ENCODE peak calls at places on chromosomes 12 and 14, in ten cellular contexts. J is CD4-positive, alpha-beta memory T cell; B is lung; Z is heart right ventricle; S is mammary epithelial cell; P is neuronal stem cell; F is MM.1S; W is left ventricle myocardium inferior; E is cardiac muscle cell; H is adipocyte. V is an unnamed sample.

GRCh38 chr12:50101663-50102062 is 2.1 kb upstream of the GPD1 start:
- DNase-seq in S (peak; percentile 19), W (no peak), P (no peak), J (no peak), E (peak; percentile 63), F (no peak), H (peak; percentile 65), Z (no peak), B (no peak), V (peak; percentile 50)

GRCh38 chr12:54522213-54522612 is 24.7 kb downstream of the NCKAP1L start:
- DNase-seq in P (no peak), F (no peak), Z (no peak), J (no peak), B (no peak), E (peak; percentile 30), H (peak; percentile 19), S (peak; percentile 53), W (no peak), V (no peak)

GRCh38 chr14:52051251-52051650 is 17.6 kb downstream of the NID2 start:
- DNase-seq in Z (no peak), E (no peak), H (no peak), P (no peak), B (no peak), J (no peak), F (no peak), S (no peak), W (no peak), V (no peak)

GRCh38 chr14:92960706-92961566 is 38.0 kb downstream of the CHGA start:
- DNase-seq in J (no peak), E (peak; percentile 17), Z (no peak), B (no peak), H (peak; percentile 22), W (peak; percentile 14), S (peak; percentile 34), P (no peak), F (no peak), V (no peak)

GRCh38 chr14:28635387-28635786 is 131.2 kb upstream of the FOXG1 start:
- DNase-seq in S (peak; percentile 27), B (no peak), H (peak; percentile 81), P (peak; percentile 35), J (no peak), E (peak; percentile 75), Z (no peak), F (peak; percentile 15), W (no peak), V (no peak)

GRCh38 chr12:76588881-76589565 is 29.5 kb upstream of the OSBPL8 start:
- DNase-seq in W (no peak), J (no peak), E (peak; percentile 93), Z (no peak), F (no peak), B (no peak), S (peak; percentile 63), P (no peak), H (peak; percentile 88), V (no peak)

GRCh38 chr12:38906482-38907170 is 1.2 kb upstream of the CPNE8 start:
- DNase-seq in F (peak; percentile 80), W (peak; percentile 89), H (peak; percentile 51), Z (peak; percentile 90), E (peak; percentile 93), P (peak; percentile 88), B (peak; percentile 86), J (peak; percentile 59), S (peak; percentile 91), V (peak; percentile 94)

GRCh38 chr12:59699408-59700144 is 103.7 kb downstream of the SLC16A7 start:
- DNase-seq in J (no peak), F (no peak), B (no peak), W (no peak), H (peak; percentile 92), E (peak; percentile 89), P (no peak), S (peak; percentile 65), Z (no peak), V (no peak)

GRCh38 chr12:52452101-52452500 is at the start of gene KRT6B:
- DNase-seq in P (no peak), J (no peak), F (no peak), W (no peak), B (no peak), Z (no peak), S (peak; percentile 99), H (no peak), E (no peak), V (no peak)

GRCh38 chr12:50979369-50980052 is 27.2 kb downstream of the HIGD1C start:
- DNase-seq in Z (no peak), B (no peak), W (no peak), S (no peak), H (no peak), E (no peak), J (no peak), P (no peak), F (peak; percentile 81), V (no peak)

GRCh38 chr12:91007531-91008290 is 2.9 kb upstream of the EPYC start:
- DNase-seq in B (no peak), E (no peak), S (no peak), F (peak; percentile 31), Z (no peak), P (no peak), W (no peak), H (no peak), J (no peak), V (no peak)

GRCh38 chr14:54105406-54105805 is 148.8 kb upstream of the BMP4 start:
- DNase-seq in S (peak; percentile 87), Z (no peak), W (no peak), P (no peak), F (no peak), B (no peak), E (no peak), J (no peak), H (no peak), V (no peak)

GRCh38 chr12:27852117-27852516 is 72.1 kb upstream of the MANSC4 start:
- DNase-seq in F (no peak), E (no peak), B (no peak), J (no peak), Z (no peak), H (no peak), S (peak; percentile 27), W (no peak), P (no peak), V (no peak)

GRCh38 chr12:124919646-124920352 is 5.3 kb upstream of the UBC start:
- DNase-seq in H (no peak), W (no peak), S (peak; percentile 49), E (no peak), F (peak; percentile 70), P (no peak), Z (no peak), B (no peak), J (peak; percentile 57), V (no peak)
- H3K4me1 ChIP-seq in H (peaks cover 33% of the 10 kb centered on the region), W (peaks cover 64% of the 10 kb centered on the region), S (peaks cover 37% of the 10 kb centered on the region), E (peaks cover 40% of the 10 kb centered on the region), F (peaks cover 24% of the 10 kb centered on the region), P (peaks cover 31% of the 10 kb centered on the region), Z (peaks cover 68% of the 10 kb centered on the region), B (peaks cover 7% of the 10 kb centered on the region), J (peaks cover 76% of the 10 kb centered on the region), V (peaks cover 55% of the 10 kb centered on the region)

GRCh38 chr12:104137902-104138746 is at the start of gene NFYB:
- DNase-seq in H (peak; percentile 99), J (peak; percentile 95), B (peak; percentile 96), F (peak; percentile 96), P (peak; percentile 95), S (peak; percentile 96), Z (peak; percentile 97), E (peak; percentile 98), W (peak; percentile 93), V (peak; percentile 95)

GRCh38 chr12:104137175-104137901 is 672 bp downstream of the NFYB start:
- DNase-seq in W (peak; percentile 35), J (peak; percentile 38), P (peak; percentile 37), F (peak; percentile 80), Z (peak; percentile 26), E (peak; percentile 48), S (peak; percentile 43), B (peak; percentile 34), H (peak; percentile 65), V (peak; percentile 40)

GRCh38 chr12:104136577-104136976 is 1.4 kb downstream of the NFYB start:
- DNase-seq in J (no peak), H (peak; percentile 54), P (no peak), E (peak; percentile 42), B (no peak), S (no peak), F (no peak), Z (no peak), W (no peak), V (peak; percentile 28)

GRCh38 chr12:104142543-104142942 is 4.5 kb upstream of the NFYB start:
- DNase-seq in Z (no peak), P (no peak), F (no peak), B (peak; percentile 10), H (no peak), W (no peak), E (no peak), S (no peak), J (no peak), V (no peak)

GRCh38 chr12:104138747-104139186 is 757 bp upstream of the NFYB start:
- DNase-seq in H (peak; percentile 32), S (no peak), B (peak; percentile 28), E (peak; percentile 40), Z (no peak), W (peak; percentile 20), J (no peak), P (peak; percentile 15), F (no peak), V (no peak)
- H3K4me3 ChIP-seq in H (peak overlapping the region; percentile 63), S (peak overlapping the region; percentile 44), B (no peak overlapping the region), E (peak overlapping the region; percentile 33), Z (peak overlapping the region; percentile 15), W (peak overlapping the region; percentile 65), J (peak overlapping the region; percentile 36), P (peak overlapping the region; percentile 71), F (peak overlapping the region; percentile 40), V (peak overlapping the region; percentile 23)

DNA sequence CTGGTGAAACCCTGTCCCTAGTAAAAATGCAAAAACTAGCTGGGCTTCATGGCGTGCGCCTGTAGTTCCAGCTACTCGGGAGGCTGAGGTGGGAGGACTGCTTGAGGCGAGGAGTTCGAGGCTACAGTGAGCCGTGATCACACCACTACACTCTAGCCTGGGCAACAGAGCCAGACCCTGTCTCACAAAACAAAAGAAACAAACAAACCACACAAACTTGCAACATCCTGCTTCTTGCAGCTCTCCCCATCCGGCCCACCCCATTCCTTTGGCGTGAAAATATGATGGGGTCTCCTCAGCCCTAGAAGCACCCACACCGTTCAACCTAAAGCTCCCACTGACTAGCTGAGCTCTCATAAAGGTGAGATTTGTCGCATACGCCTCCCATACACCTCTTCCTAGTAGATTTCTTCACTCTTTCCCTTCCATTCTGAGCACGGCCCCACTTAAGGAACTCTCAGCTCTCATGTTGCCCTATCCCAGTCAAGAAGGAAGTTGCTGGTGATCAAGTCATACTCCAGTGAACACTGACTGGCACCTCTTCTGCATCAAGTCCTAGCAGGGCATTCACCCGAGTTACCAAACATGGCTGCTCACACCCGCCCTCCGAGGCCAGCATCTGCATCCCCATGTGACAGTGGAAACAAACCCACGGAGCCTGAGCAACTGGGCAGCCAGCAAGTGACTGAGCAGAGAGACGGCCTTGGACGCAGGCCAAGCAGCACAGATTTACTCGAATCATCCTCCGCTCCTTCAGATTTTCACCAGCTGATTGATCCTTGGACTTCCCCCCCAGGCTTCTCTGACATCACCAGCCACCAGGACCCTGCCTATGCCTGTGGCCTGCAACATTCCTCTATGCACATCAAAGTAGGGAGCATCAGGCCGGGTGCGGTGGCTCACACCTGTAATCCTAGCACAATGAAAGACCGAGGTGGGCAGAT is 18.9 kb upstream of the CD27 start:
- DNase-seq in H (no peak), E (no peak), W (no peak), Z (no peak), B (no peak), F (no peak), J (no peak), S (no peak), P (no peak), V (no peak)
- H3K4me1 ChIP-seq in H (peaks cover 16% of the 10 kb centered on the region), E (no peaks in the 10 kb centered on the region), W (peaks cover 19% of the 10 kb centered on the region), Z (peaks cover 32% of the 10 kb centered on the region), B (no peaks in the 10 kb centered on the region), F (peaks cover 9% of the 10 kb centered on the region), J (peaks cover 48% of the 10 kb centered on the region), S (peaks cover 9% of the 10 kb centered on the region), P (peaks cover 8% of the 10 kb centered on the region), V (peaks cover 9% of the 10 kb centered on the region)

GRCh38 chr14:69692542-69693053 is 74.3 kb upstream of the SRSF5 start:
- DNase-seq in F (no peak), W (no peak), J (no peak), H (no peak), B (no peak), E (no peak), P (no peak), S (no peak), Z (no peak), V (no peak)
- H3K4me3 ChIP-seq in F (no peak overlapping the region), W (no peak overlapping the region), J (no peak overlapping the region), H (no peak overlapping the region), B (no peak overlapping the region), E (no peak overlapping the region), P (no peak overlapping the region), S (no peak overlapping the region), Z (no peak overlapping the region), V (no peak overlapping the region)

V was measured in HAP-1.